ENCODE peak calls at places on chromosomes 4 and X, in four cellular contexts. One of them, this sample, is unnamed.

GRCh38 chr4:1413687-1414479 is 7.6 kb upstream of the NKX1-1 start:
- DNase-seq in GM12878: no peak
- DNase-seq in A549: no peak
- DNase-seq in IMR-90: no peak
- DNase-seq in this sample: no peak

GRCh38 chrX:96435636-96436035 is 249.0 kb upstream of the DIAPH2 start:
- DNase-seq in IMR-90: peak
- DNase-seq in A549: no peak
- DNase-seq in GM12878: no peak
- DNase-seq in this sample: no peak

GRCh38 chrX:50536955-50537354 is 66.3 kb upstream of the DGKK start:
- DNase-seq in A549: no peak
- DNase-seq in GM12878: no peak
- DNase-seq in IMR-90: no peak
- DNase-seq in this sample: no peak

GRCh38 chrX:17655232-17656034 is 81.9 kb upstream of the SCML1 start:
- DNase-seq in GM12878: no peak
- DNase-seq in A549: no peak
- DNase-seq in IMR-90: peak
- DNase-seq in this sample: no peak

GRCh38 chrX:119762718-119763117 is 4.3 kb downstream of the SOWAHD start:
- DNase-seq in IMR-90: no peak
- DNase-seq in GM12878: no peak
- DNase-seq in A549: no peak
- DNase-seq in this sample: no peak

GRCh38 chr4:174136013-174136412 is 147.5 kb downstream of the FBXO8 start:
- DNase-seq in GM12878: no peak
- DNase-seq in IMR-90: no peak
- DNase-seq in A549: no peak
- DNase-seq in this sample: no peak

GRCh38 chrX:21972721-21973120 is 32.2 kb downstream of the SMS start:
- DNase-seq in IMR-90: peak
- DNase-seq in A549: peak
- DNase-seq in GM12878: no peak
- DNase-seq in this sample: no peak

GRCh38 chrX:56793533-56794320 is 64.7 kb downstream of the NBDY start:
- DNase-seq in GM12878: no peak
- DNase-seq in A549: no peak
- DNase-seq in IMR-90: no peak
- DNase-seq in this sample: no peak

GRCh38 chr4:111678908-111679307 is 466.3 kb upstream of the FAM241A start:
- DNase-seq in A549: no peak
- DNase-seq in IMR-90: no peak
- DNase-seq in GM12878: no peak
- DNase-seq in this sample: no peak

GRCh38 chrX:101079223-101079622 is 544 bp downstream of the TMEM35A start:
- DNase-seq in A549: no peak
- DNase-seq in GM12878: no peak
- DNase-seq in IMR-90: peak
- DNase-seq in this sample: no peak

GRCh38 chr4:80096175-80096850 is 23.3 kb upstream of the ANTXR2 start:
- DNase-seq in GM12878: no peak
- DNase-seq in A549: no peak
- DNase-seq in IMR-90: no peak
- DNase-seq in this sample: no peak

GRCh38 chr4:85147481-85148076 is 181.1 kb upstream of the WDFY3 start:
- DNase-seq in GM12878: peak
- DNase-seq in A549: peak
- DNase-seq in IMR-90: peak
- DNase-seq in this sample: peak

GRCh38 chrX:3713937-3714434 is 537 bp upstream of the PRKX start:
- DNase-seq in GM12878: no peak
- DNase-seq in IMR-90: no peak
- DNase-seq in A549: no peak
- DNase-seq in this sample: peak

GRCh38 chr4:20251796-20252655 is at the start of gene SLIT2:
- DNase-seq in GM12878: no peak
- DNase-seq in A549: peak
- DNase-seq in IMR-90: peak
- DNase-seq in this sample: peak
- TF ChIP-seq ELK1 in GM12878: no peak
- TF ChIP-seq ELK1 in A549: no peak
- TF ChIP-seq ELK1 in IMR-90: no peak
- TF ChIP-seq ELK1 in this sample: no peak

DNA sequence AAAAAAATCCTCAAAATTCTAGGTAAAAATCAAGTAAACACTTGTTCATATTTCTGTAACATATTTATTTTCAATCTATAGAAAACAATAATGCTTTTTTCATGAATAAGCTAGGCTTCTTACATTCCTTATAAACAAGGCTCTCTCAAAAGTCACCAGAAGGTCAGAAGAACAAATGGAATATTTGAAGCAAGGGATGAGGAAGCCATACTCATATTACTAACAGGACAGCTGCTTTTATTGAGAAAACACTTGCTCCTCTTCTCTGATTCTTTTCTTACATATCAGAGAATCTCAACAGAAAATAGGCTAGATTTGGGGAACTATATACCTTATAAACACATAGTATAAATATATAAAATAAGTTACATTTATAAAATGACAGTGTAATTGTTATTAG is 67.9 kb downstream of the METTL14 start:
- DNase-seq in GM12878: no peak
- DNase-seq in A549: no peak
- DNase-seq in IMR-90: no peak
- DNase-seq in this sample: no peak
- H3K27ac ChIP-seq in GM12878: no peak
- H3K27ac ChIP-seq in A549: no peak
- H3K27ac ChIP-seq in IMR-90: peak
- H3K27ac ChIP-seq in this sample: no peak

DNA sequence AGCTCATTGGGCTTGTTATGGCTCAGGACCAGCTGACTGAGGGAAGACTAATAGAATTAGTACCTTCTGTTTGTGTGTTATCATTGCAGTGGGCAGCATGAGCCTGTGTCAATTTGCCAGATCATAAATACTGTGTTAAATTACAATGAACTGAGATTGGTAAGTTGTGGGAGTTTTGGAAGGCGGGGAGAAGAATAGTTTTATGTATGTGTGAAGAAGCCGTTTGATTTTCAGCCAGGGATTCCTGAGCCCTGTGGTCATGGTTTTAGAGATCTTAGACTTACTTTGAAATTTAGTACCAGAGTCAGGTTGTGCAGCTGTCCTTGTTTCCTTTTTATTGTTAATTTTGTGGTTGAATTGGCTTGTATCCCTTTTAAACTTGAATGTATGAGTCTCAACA is 66.9 kb downstream of the POLA1 start:
- DNase-seq in GM12878: no peak
- DNase-seq in IMR-90: peak
- DNase-seq in A549: no peak
- DNase-seq in this sample: no peak
- TF ChIP-seq ELK1 in GM12878: no peak
- TF ChIP-seq ELK1 in IMR-90: no peak
- TF ChIP-seq ELK1 in A549: no peak
- TF ChIP-seq ELK1 in this sample: no peak

GRCh38 chrX:49137492-49137891 is 14.0 kb upstream of the GPKOW start:
- DNase-seq in A549: no peak
- DNase-seq in GM12878: no peak
- DNase-seq in IMR-90: no peak
- DNase-seq in this sample: no peak
- H3K27ac ChIP-seq in A549: no peak
- H3K27ac ChIP-seq in GM12878: no peak
- H3K27ac ChIP-seq in IMR-90: no peak
- H3K27ac ChIP-seq in this sample: no peak

GRCh38 chr4:52604215-52604614 is 54.9 kb downstream of the USP46 start:
- DNase-seq in IMR-90: no peak
- DNase-seq in GM12878: no peak
- DNase-seq in A549: no peak
- DNase-seq in this sample: no peak
- TF ChIP-seq ELK1 in IMR-90: no peak
- TF ChIP-seq ELK1 in GM12878: no peak
- TF ChIP-seq ELK1 in A549: no peak
- TF ChIP-seq ELK1 in this sample: no peak

DNA sequence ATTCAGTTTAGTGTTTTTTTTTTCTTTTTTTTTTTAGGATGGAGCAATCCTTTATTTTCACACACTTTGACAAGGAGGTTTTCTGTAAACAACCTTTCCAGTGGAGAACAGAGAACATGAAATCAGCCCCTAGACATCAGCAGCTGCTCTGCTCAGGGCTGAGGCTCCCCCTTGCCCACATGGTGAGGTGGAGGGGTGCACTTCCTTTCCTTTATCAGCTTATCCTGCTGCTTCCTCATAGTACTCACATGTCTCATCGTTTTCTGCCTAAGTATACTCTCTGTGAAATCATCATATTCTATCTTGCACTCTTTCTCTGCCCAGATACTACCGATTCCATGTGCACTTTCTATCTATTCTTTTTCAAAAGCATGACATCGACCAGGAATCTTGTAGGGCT is 47.6 kb upstream of the PRSS12 start:
- DNase-seq in A549: no peak
- DNase-seq in IMR-90: peak
- DNase-seq in GM12878: no peak
- DNase-seq in this sample: no peak
- H3K27ac ChIP-seq in A549: no peak
- H3K27ac ChIP-seq in IMR-90: peak
- H3K27ac ChIP-seq in GM12878: no peak
- H3K27ac ChIP-seq in this sample: no peak

GRCh38 chr4:70452946-70453345 is 19.1 kb upstream of the MUC7 start:
- DNase-seq in GM12878: no peak
- DNase-seq in IMR-90: no peak
- DNase-seq in A549: no peak
- DNase-seq in this sample: no peak
- TF ChIP-seq ELK1 in GM12878: no peak
- TF ChIP-seq ELK1 in IMR-90: no peak
- TF ChIP-seq ELK1 in A549: no peak
- TF ChIP-seq ELK1 in this sample: no peak

GRCh38 chr4:70714488-70714887 is 7.3 kb upstream of the RUFY3 start:
- DNase-seq in GM12878: no peak
- DNase-seq in A549: no peak
- DNase-seq in IMR-90: no peak
- DNase-seq in this sample: no peak

GRCh38 chr4:70714061-70714468 is 7.7 kb upstream of the RUFY3 start:
- DNase-seq in A549: no peak
- DNase-seq in IMR-90: peak
- DNase-seq in GM12878: no peak
- DNase-seq in this sample: no peak

GRCh38 chr4:70712604-70713452 is 8.9 kb upstream of the RUFY3 start:
- DNase-seq in IMR-90: no peak
- DNase-seq in GM12878: no peak
- DNase-seq in A549: no peak
- DNase-seq in this sample: no peak

GRCh38 chr4:70712150-70712549 is 9.6 kb upstream of the RUFY3 start:
- DNase-seq in A549: no peak
- DNase-seq in IMR-90: no peak
- DNase-seq in GM12878: no peak
- DNase-seq in this sample: no peak

GRCh38 chr4:70713453-70714026 is 8.2 kb upstream of the RUFY3 start:
- DNase-seq in GM12878: peak
- DNase-seq in IMR-90: no peak
- DNase-seq in A549: no peak
- DNase-seq in this sample: no peak
- H3K27ac ChIP-seq in GM12878: peak
- H3K27ac ChIP-seq in IMR-90: no peak
- H3K27ac ChIP-seq in A549: peak
- H3K27ac ChIP-seq in this sample: peak

This sample was measured in K562.